ENCODE peak calls at places on chromosomes 1 and 21, in seven cellular contexts. J is neuronal stem cell, S is IMR-90, P is H9, R is mesendoderm, H is trophoblast cell, O is H1. Q is an unnamed sample.

GRCh38 chr1:61079898-61080336 is 2.4 kb upstream of the NFIA start:
- DNase-seq in J (no peak), S (peak), P (peak), R (peak), H (peak), O (peak), Q (peak)

GRCh38 chr1:52192436-52192835 is 50.5 kb downstream of the ZFYVE9 start:
- DNase-seq in J (no peak), S (peak), P (no peak), R (no peak), H (peak), O (no peak), Q (no peak)

GRCh38 chr1:230084408-230085177 is 17.6 kb downstream of the GALNT2 start:
- DNase-seq in J (no peak), S (peak), P (no peak), R (peak), H (peak), O (no peak), Q (peak)

GRCh38 chr1:203626910-203627246 is 246 bp downstream of the ATP2B4 start:
- DNase-seq in J (no peak), S (no peak), P (peak), R (no peak), H (no peak), O (peak), Q (no peak)

GRCh38 chr1:118963456-118964430 is 24.4 kb downstream of the TBX15 start:
- DNase-seq in J (no peak), S (peak), P (no peak), R (no peak), H (no peak), O (no peak), Q (peak)

GRCh38 chr1:44511769-44512168 is 106.7 kb downstream of the RNF220 start:
- DNase-seq in J (no peak), S (no peak), P (no peak), R (no peak), H (no peak), O (no peak), Q (no peak)

GRCh38 chr1:109980324-109981127 is 4.0 kb upstream of the AHCYL1 start:
- DNase-seq in J (no peak), S (no peak), P (peak), R (peak), H (peak), O (no peak), Q (no peak)

GRCh38 chr1:202501281-202501680 is 152.8 kb downstream of the PPP1R12B start:
- DNase-seq in J (peak), S (peak), P (no peak), R (peak), H (peak), O (no peak), Q (peak)

GRCh38 chr1:26337625-26338024 is 16.3 kb downstream of the CRYBG2 start:
- DNase-seq in J (no peak), S (no peak), P (peak), R (no peak), H (no peak), O (no peak), Q (no peak)

GRCh38 chr21:42219606-42220137 is 732 bp downstream of the ABCG1 start:
- DNase-seq in J (no peak), S (peak), P (peak), R (no peak), H (no peak), O (peak), Q (no peak)

GRCh38 chr1:153623091-153623490 is 4.2 kb downstream of the S100A13 start:
- DNase-seq in J (no peak), S (no peak), P (no peak), R (no peak), H (no peak), O (no peak), Q (no peak)

GRCh38 chr1:24036080-24036479 is 56.0 kb upstream of the SRSF10 start:
- DNase-seq in J (no peak), S (no peak), P (no peak), R (no peak), H (no peak), O (no peak), Q (no peak)

GRCh38 chr21:37463083-37463780 is 96.7 kb downstream of the DYRK1A start:
- DNase-seq in J (no peak), S (peak), P (no peak), R (peak), H (peak), O (no peak), Q (peak)

GRCh38 chr1:178254433-178254832 is 160.5 kb downstream of the RASAL2 start:
- DNase-seq in J (no peak), S (no peak), P (no peak), R (no peak), H (no peak), O (no peak), Q (no peak)

GRCh38 chr1:25148673-25149300 is 83.5 kb downstream of the SYF2 start:
- DNase-seq in J (no peak), S (no peak), P (peak), R (peak), H (peak), O (peak), Q (no peak)

GRCh38 chr1:9494936-9495758 is 44.1 kb upstream of the SLC25A33 start:
- DNase-seq in J (peak), S (peak), P (peak), R (peak), H (peak), O (peak), Q (peak)

GRCh38 chr21:44892095-44892494 is 18.6 kb upstream of the PTTG1IP start:
- DNase-seq in J (no peak), S (no peak), P (no peak), R (no peak), H (no peak), O (no peak), Q (no peak)

GRCh38 chr1:33633019-33633801 is 160.8 kb downstream of the ZSCAN20 start:
- DNase-seq in J (peak), S (peak), P (peak), R (peak), H (peak), O (peak), Q (peak)

GRCh38 chr21:43769325-43769958 is 6.7 kb downstream of the CSTB start:
- DNase-seq in J (no peak), S (no peak), P (no peak), R (no peak), H (no peak), O (no peak), Q (no peak)

GRCh38 chr1:19462781-19463180 is 22.6 kb downstream of the CAPZB start:
- DNase-seq in J (no peak), S (no peak), P (no peak), R (no peak), H (no peak), O (no peak), Q (no peak)

GRCh38 chr21:37939251-37939650 is 23.0 kb upstream of the KCNJ6 start:
- DNase-seq in J (no peak), S (no peak), P (no peak), R (no peak), H (no peak), O (no peak), Q (no peak)

GRCh38 chr1:107138767-107139445 is 1.9 kb upstream of the NTNG1 start:
- DNase-seq in J (no peak), S (peak), P (no peak), R (peak), H (no peak), O (no peak), Q (no peak)

DNA sequence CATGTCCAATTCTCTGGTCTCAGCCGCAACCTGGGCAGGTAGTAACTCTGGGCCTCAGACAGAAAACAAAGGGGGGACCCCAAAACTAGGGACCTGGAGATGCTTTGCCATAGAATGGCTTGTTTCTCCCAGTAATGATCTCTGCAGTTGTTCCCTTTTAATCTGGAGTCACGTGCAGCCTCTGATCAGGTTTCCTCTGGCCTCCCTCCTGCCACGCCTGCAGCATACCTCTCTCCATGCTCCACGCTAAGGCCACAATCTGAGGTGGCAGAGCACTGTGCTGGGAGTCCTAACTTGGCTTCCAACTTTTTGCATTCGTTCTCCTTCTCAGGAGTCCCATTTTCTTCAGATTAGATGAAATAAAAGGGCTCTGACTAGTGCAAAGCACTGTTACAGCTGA is 1.9 kb downstream of the PABPC4 start:
- DNase-seq in J (no peak), S (peak), P (no peak), R (peak), H (peak), O (no peak), Q (no peak)
- H3K23ac ChIP-seq in J (no peak), S (peak), P (no peak), R (no peak), H (no peak), O (no peak), Q (no peak)

GRCh38 chr1:224874775-224875174 is 54.7 kb upstream of the DNAH14 start:
- DNase-seq in J (no peak), S (no peak), P (no peak), R (no peak), H (no peak), O (no peak), Q (no peak)
- H4K8ac ChIP-seq in J (no peak), S (no peak), P (no peak), R (no peak), H (no peak), O (no peak), Q (no peak)

GRCh38 chr1:66557157-66557556 is 23.2 kb downstream of the SGIP1 start:
- DNase-seq in J (no peak), S (peak), P (no peak), R (no peak), H (no peak), O (no peak), Q (no peak)
- H3K18ac ChIP-seq in J (no peak), S (peak), P (no peak), R (no peak), H (no peak), O (no peak), Q (no peak)

GRCh38 chr1:40906781-40907400 is 44.7 kb upstream of the CITED4 start:
- DNase-seq in J (no peak), S (no peak), P (no peak), R (no peak), H (peak), O (no peak), Q (no peak)

GRCh38 chr1:40907899-40908298 is 45.7 kb upstream of the CITED4 start:
- DNase-seq in J (no peak), S (no peak), P (no peak), R (no peak), H (no peak), O (no peak), Q (no peak)

GRCh38 chr1:40911105-40911504 is 48.9 kb upstream of the CITED4 start:
- DNase-seq in J (no peak), S (no peak), P (no peak), R (no peak), H (peak), O (no peak), Q (no peak)

GRCh38 chr1:40914927-40915569 is 52.9 kb upstream of the CITED4 start:
- DNase-seq in J (no peak), S (no peak), P (no peak), R (no peak), H (no peak), O (no peak), Q (no peak)

DNA sequence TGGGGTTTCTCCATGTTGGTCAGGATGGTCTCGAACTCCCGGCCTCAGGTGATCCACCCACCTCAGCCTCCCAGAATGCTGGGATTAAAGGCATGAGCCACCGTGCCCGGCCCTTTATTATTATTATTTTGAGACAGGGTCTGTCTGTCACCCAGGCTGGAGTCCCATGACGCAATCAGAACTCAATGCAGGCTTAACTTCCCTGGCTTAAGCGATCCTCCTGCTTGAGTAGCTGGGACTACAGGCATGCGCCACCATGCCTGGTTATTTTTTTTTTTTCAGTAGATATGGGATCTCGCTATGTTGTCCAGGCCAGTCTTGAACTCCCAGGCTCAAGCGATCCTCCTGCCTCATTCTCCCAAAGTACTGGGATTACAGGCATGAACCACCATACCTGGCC is 47.1 kb upstream of the CITED4 start:
- DNase-seq in J (no peak), S (no peak), P (no peak), R (no peak), H (peak), O (no peak), Q (no peak)
- H3K23ac ChIP-seq in J (no peak), S (no peak), P (no peak), R (no peak), H (no peak), O (no peak), Q (no peak)

GRCh38 chr1:236681184-236681583 is 5.1 kb upstream of the ACTN2 start:
- DNase-seq in J (no peak), S (no peak), P (no peak), R (no peak), H (no peak), O (no peak), Q (no peak)
- H4K8ac ChIP-seq in J (no peak), S (no peak), P (no peak), R (no peak), H (no peak), O (no peak), Q (no peak)